ENCODE peak calls at places on chromosomes 12 and 14, in ten cellular contexts. F, I, N, G, X, M, B, V, H and Z are unnamed samples. For H3K36me3, the result is how much of the 10 kb centered on the place peaks cover.

GRCh38 chr12:113946175-113946574 is 19.9 kb downstream of the RBM19 start:
- DNase-seq in G (no peak), V (no peak), M (no peak), I (no peak), N (no peak), X (no peak), F (no peak), H (no peak), B (no peak), Z (no peak)

GRCh38 chr12:90174198-90174510 is 465.5 kb upstream of the ATP2B1 start:
- DNase-seq in V (no peak), M (no peak), N (no peak), F (no peak), I (no peak), H (no peak), X (no peak), G (no peak), B (no peak), Z (no peak)

GRCh38 chr14:103188691-103189480 is 65.6 kb downstream of the TNFAIP2 start:
- DNase-seq in H (peak), M (peak), N (peak), B (no peak), X (peak), G (peak), I (peak), F (no peak), V (no peak), Z (no peak)

GRCh38 chr14:62269204-62269603 is 507.0 kb downstream of the SNAPC1 start:
- DNase-seq in M (no peak), N (no peak), V (no peak), X (no peak), I (no peak), F (no peak), H (no peak), B (no peak), G (no peak), Z (no peak)

GRCh38 chr12:113297621-113298471 is 37.1 kb downstream of the SLC8B1 start:
- DNase-seq in V (no peak), X (no peak), B (no peak), I (no peak), M (no peak), F (no peak), H (no peak), N (no peak), G (no peak), Z (peak)

GRCh38 chr12:29160230-29160629 is 11.2 kb downstream of the FAR2 start:
- DNase-seq in B (no peak), X (peak), I (no peak), V (no peak), H (no peak), M (no peak), F (no peak), G (no peak), N (no peak), Z (no peak)

GRCh38 chr14:95260537-95261440 is 58.9 kb downstream of the CLMN start:
- DNase-seq in X (no peak), G (no peak), V (no peak), M (no peak), I (peak), N (no peak), H (no peak), F (no peak), B (no peak), Z (no peak)

GRCh38 chr12:53207042-53207441 is at the start of gene ITGB7:
- DNase-seq in M (no peak), V (no peak), H (no peak), F (no peak), B (peak), X (peak), G (no peak), N (peak), I (no peak), Z (no peak)

GRCh38 chr12:622420-622819 is 40.8 kb downstream of the NINJ2 start:
- DNase-seq in H (no peak), F (no peak), G (no peak), N (no peak), M (no peak), V (no peak), B (no peak), I (no peak), X (peak), Z (no peak)

GRCh38 chr14:103121846-103122577 is 1.2 kb upstream of the TNFAIP2 start:
- DNase-seq in H (peak), B (peak), I (peak), F (peak), X (no peak), G (peak), V (no peak), M (peak), N (no peak), Z (peak)

GRCh38 chr14:35287481-35288013 is 4.6 kb upstream of the PSMA6 start:
- DNase-seq in N (no peak), G (no peak), B (no peak), I (no peak), X (no peak), F (no peak), H (no peak), M (no peak), V (no peak), Z (peak)

GRCh38 chr12:64744422-64745258 is 14.6 kb downstream of the GNS start:
- DNase-seq in X (no peak), F (no peak), N (no peak), V (no peak), B (no peak), H (no peak), G (no peak), M (no peak), I (no peak), Z (no peak)

GRCh38 chr14:36424478-36425102 is 95.4 kb downstream of the NKX2-1 start:
- DNase-seq in X (no peak), M (no peak), N (no peak), H (no peak), F (no peak), I (no peak), V (no peak), G (no peak), B (no peak), Z (no peak)

GRCh38 chr14:53982546-53982945 is 25.9 kb upstream of the BMP4 start:
- DNase-seq in X (no peak), H (no peak), I (no peak), V (no peak), F (no peak), G (no peak), N (no peak), M (no peak), B (no peak), Z (no peak)

GRCh38 chr12:122293081-122293480 is 26.8 kb upstream of the VPS33A start:
- DNase-seq in I (no peak), B (no peak), H (no peak), N (no peak), V (no peak), F (no peak), X (no peak), G (no peak), M (no peak), Z (no peak)

GRCh38 chr12:77686760-77687159 is 143.9 kb upstream of the NAV3 start:
- DNase-seq in M (no peak), B (no peak), V (no peak), X (no peak), H (no peak), I (no peak), G (no peak), F (no peak), N (no peak), Z (no peak)

GRCh38 chr14:69887740-69888657 is 8.8 kb downstream of the SMOC1 start:
- DNase-seq in M (no peak), G (peak), B (no peak), V (no peak), I (no peak), H (no peak), N (no peak), X (no peak), F (no peak), Z (peak)

GRCh38 chr12:33605776-33606175 is 166.2 kb upstream of the SYT10 start:
- DNase-seq in F (no peak), X (no peak), B (no peak), N (no peak), M (no peak), V (no peak), G (no peak), I (no peak), H (no peak), Z (no peak)

GRCh38 chr12:130838284-130838950 is 633 bp downstream of the STX2 start:
- DNase-seq in I (no peak), G (peak), H (peak), B (peak), X (peak), F (peak), M (peak), N (no peak), V (peak), Z (peak)

GRCh38 chr14:75273272-75274044 is 5.2 kb upstream of the FOS start:
- DNase-seq in I (no peak), N (no peak), H (peak), F (no peak), B (no peak), M (peak), V (no peak), X (no peak), G (no peak), Z (no peak)

GRCh38 chr14:26123459-26123858 is 474.4 kb downstream of the NOVA1 start:
- DNase-seq in G (no peak), B (no peak), I (no peak), X (no peak), H (no peak), M (no peak), F (no peak), V (no peak), N (no peak), Z (no peak)

GRCh38 chr14:75879031-75879430 is 102.8 kb downstream of the TGFB3 start:
- DNase-seq in V (no peak), H (no peak), G (no peak), I (no peak), B (no peak), N (no peak), F (no peak), M (no peak), X (no peak), Z (no peak)

GRCh38 chr12:9707864-9708808 is 24.8 kb downstream of the CLECL1 start:
- DNase-seq in V (peak), B (no peak), F (peak), N (peak), H (peak), G (peak), M (peak), I (peak), X (peak), Z (no peak)

GRCh38 chr12:23399402-23399933 is 550.0 kb downstream of the SOX5 start:
- DNase-seq in B (no peak), X (no peak), N (no peak), H (no peak), F (no peak), V (no peak), M (no peak), I (no peak), G (no peak), Z (no peak)

GRCh38 chr12:110741795-110742717 is 635 bp downstream of the PPP1CC start:
- DNase-seq in F (no peak), X (no peak), G (no peak), M (peak), H (no peak), V (peak), N (peak), B (no peak), I (no peak), Z (peak)

GRCh38 chr12:52495385-52495784 is 2.3 kb upstream of the KRT6A start:
- DNase-seq in X (no peak), N (no peak), H (no peak), I (no peak), G (peak), B (no peak), M (no peak), V (no peak), F (no peak), Z (no peak)

GRCh38 chr12:107512391-107512790 is 173.2 kb upstream of the PWP1 start:
- DNase-seq in X (no peak), G (no peak), I (no peak), H (no peak), B (no peak), F (no peak), N (no peak), V (no peak), M (no peak), Z (no peak)

GRCh38 chr14:59161571-59162175 is 26.8 kb upstream of the DAAM1 start:
- DNase-seq in I (no peak), B (no peak), V (peak), G (no peak), F (no peak), X (peak), M (peak), H (no peak), N (no peak), Z (no peak)

GRCh38 chr12:93972411-93973208 is 175.8 kb upstream of the PLXNC1 start:
- DNase-seq in B (no peak), G (no peak), I (no peak), F (no peak), V (no peak), M (no peak), H (no peak), X (no peak), N (no peak), Z (no peak)

GRCh38 chr12:129298921-129299320 is 445.6 kb downstream of the GLT1D1 start:
- DNase-seq in X (no peak), I (no peak), F (no peak), G (no peak), M (no peak), V (no peak), N (no peak), H (no peak), B (no peak), Z (no peak)

GRCh38 chr12:43973993-43974392 is 138.1 kb downstream of the TMEM117 start:
- DNase-seq in N (no peak), V (no peak), H (no peak), G (no peak), F (no peak), X (no peak), I (no peak), M (no peak), B (no peak), Z (no peak)

GRCh38 chr12:118052324-118053070 is 8.5 kb downstream of the WSB2 start:
- DNase-seq in F (peak), X (no peak), N (no peak), G (no peak), H (peak), B (peak), I (peak), M (peak), V (no peak), Z (peak)

GRCh38 chr14:57963071-57963470 is 97.2 kb upstream of the SLC35F4 start:
- DNase-seq in G (no peak), X (no peak), F (no peak), V (no peak), N (no peak), B (no peak), H (no peak), I (no peak), M (peak), Z (no peak)

GRCh38 chr12:124862768-124863408 is 776 bp downstream of the SCARB1 start:
- DNase-seq in H (peak), M (no peak), V (no peak), X (no peak), B (no peak), I (no peak), F (no peak), G (no peak), N (no peak), Z (peak)

GRCh38 chr12:78680596-78680995 is 184.0 kb upstream of the SYT1 start:
- DNase-seq in B (no peak), H (no peak), F (no peak), N (no peak), I (no peak), G (no peak), X (no peak), M (no peak), V (no peak), Z (no peak)

GRCh38 chr12:76899522-76899921 is 20.7 kb upstream of the CSRP2 start:
- DNase-seq in V (no peak), H (no peak), M (no peak), X (no peak), N (no peak), I (no peak), F (no peak), B (no peak), G (no peak), Z (no peak)

GRCh38 chr14:65074449-65075155 is 27.7 kb downstream of the MAX start:
- DNase-seq in F (no peak), I (no peak), H (no peak), X (no peak), G (no peak), M (no peak), V (no peak), N (no peak), B (no peak), Z (no peak)
- H3K36me3 ChIP-seq in F (under half), I (under half), H (under half), X (under half), G (under half), M (under half), V (under half), N (under half), B (under half), Z (under half)

DNA sequence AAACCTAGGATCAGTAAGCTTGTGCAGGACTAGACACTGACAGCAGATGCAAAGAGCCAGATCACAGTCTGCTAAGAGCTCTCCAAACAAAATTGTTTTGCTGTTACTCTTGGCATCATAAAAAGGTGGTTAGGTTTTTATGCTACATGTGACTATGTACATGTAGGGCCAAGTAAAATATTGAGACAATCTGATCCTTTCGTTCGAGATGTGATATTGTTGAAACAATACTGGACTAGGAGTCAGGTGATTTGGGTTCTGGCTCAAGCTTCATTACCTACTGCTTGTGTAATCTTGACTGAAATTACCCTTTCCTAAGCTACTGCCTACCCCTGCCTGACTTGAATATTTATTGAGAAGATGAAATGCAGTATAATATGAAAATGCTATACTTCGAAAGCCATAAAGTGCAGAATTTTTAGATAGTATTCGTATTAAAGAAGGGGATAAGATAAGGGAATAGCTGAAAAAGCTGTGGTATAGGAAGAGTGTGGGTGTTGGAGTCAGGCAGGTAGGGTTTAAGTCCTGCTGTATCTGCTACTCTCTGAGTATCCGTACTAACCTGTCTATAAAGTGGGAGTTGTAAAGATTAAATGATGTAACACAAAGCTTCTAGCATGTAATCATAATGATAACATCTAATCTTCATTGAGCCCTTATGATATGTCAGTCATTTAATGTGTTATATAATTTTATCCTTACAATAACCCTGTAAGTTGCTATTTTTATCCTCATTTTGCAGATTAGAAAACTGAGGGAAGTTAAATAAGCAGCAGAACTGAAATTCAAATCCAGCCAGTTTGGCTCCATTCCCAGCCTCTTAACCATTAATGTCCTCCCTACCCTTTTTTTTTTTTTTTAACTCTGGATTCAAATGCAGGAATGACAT is 38.6 kb upstream of the ATF1 start:
- DNase-seq in M (no peak), X (no peak), N (no peak), V (no peak), F (no peak), B (no peak), I (no peak), H (no peak), G (no peak), Z (no peak)
- H3K36me3 ChIP-seq in M (under half), X (half or more), N (under half), V (under half), F (under half), B (under half), I (half or more), H (under half), G (under half), Z (half or more)

GRCh38 chr14:104865069-104865630 is at the start of gene CEP170B:
- DNase-seq in V (no peak), M (no peak), I (peak), X (peak), B (peak), H (no peak), F (no peak), G (no peak), N (peak), Z (peak)

GRCh38 chr14:104868060-104868740 is 3.1 kb downstream of the CEP170B start:
- DNase-seq in X (no peak), G (peak), B (peak), I (peak), H (no peak), F (no peak), V (no peak), N (no peak), M (no peak), Z (no peak)

GRCh38 chr14:104867371-104868059 is 2.4 kb downstream of the CEP170B start:
- DNase-seq in X (no peak), F (no peak), N (no peak), V (no peak), M (peak), I (peak), B (peak), G (no peak), H (no peak), Z (no peak)

GRCh38 chr14:104865631-104866441 is 768 bp downstream of the CEP170B start:
- DNase-seq in M (peak), N (no peak), B (peak), V (no peak), I (peak), F (peak), H (peak), G (peak), X (no peak), Z (peak)

GRCh38 chr14:104866451-104867370 is 1.6 kb downstream of the CEP170B start:
- DNase-seq in N (no peak), X (no peak), F (no peak), M (no peak), G (no peak), I (peak), H (no peak), B (no peak), V (no peak), Z (peak)
- H3K36me3 ChIP-seq in N (under half), X (under half), F (under half), M (under half), G (under half), I (under half), H (under half), B (under half), V (under half), Z (under half)

GRCh38 chr14:22773162-22774010 is 6.9 kb downstream of the OXA1L start:
- DNase-seq in X (no peak), B (no peak), I (no peak), F (no peak), N (no peak), M (no peak), G (no peak), V (no peak), H (no peak), Z (peak)

GRCh38 chr14:22769369-22769768 is 2.9 kb downstream of the OXA1L start:
- DNase-seq in F (no peak), G (no peak), X (no peak), N (no peak), H (no peak), V (no peak), M (no peak), B (no peak), I (no peak), Z (no peak)

GRCh38 chr14:22774011-22774706 is 7.7 kb downstream of the OXA1L start:
- DNase-seq in G (no peak), B (no peak), V (no peak), X (no peak), N (no peak), H (no peak), F (no peak), I (no peak), M (no peak), Z (no peak)

GRCh38 chr14:22770481-22771187 is 4.1 kb downstream of the OXA1L start:
- DNase-seq in V (no peak), F (no peak), H (no peak), X (no peak), B (no peak), I (no peak), M (no peak), G (no peak), N (no peak), Z (no peak)

GRCh38 chr14:22772725-22773124 is 6.2 kb downstream of the OXA1L start:
- DNase-seq in G (no peak), I (no peak), H (no peak), M (no peak), B (no peak), N (no peak), V (no peak), X (no peak), F (no peak), Z (no peak)
- H3K36me3 ChIP-seq in G (under half), I (half or more), H (under half), M (under half), B (under half), N (under half), V (under half), X (under half), F (under half), Z (under half)

GRCh38 chr12:13210022-13210539 is 13.6 kb downstream of the EMP1 start:
- DNase-seq in N (no peak), H (no peak), V (no peak), M (no peak), X (no peak), G (no peak), F (no peak), I (no peak), B (no peak), Z (no peak)
- H3K36me3 ChIP-seq in N (under half), H (under half), V (under half), M (under half), X (under half), G (under half), F (under half), I (under half), B (under half), Z (under half)

DNA sequence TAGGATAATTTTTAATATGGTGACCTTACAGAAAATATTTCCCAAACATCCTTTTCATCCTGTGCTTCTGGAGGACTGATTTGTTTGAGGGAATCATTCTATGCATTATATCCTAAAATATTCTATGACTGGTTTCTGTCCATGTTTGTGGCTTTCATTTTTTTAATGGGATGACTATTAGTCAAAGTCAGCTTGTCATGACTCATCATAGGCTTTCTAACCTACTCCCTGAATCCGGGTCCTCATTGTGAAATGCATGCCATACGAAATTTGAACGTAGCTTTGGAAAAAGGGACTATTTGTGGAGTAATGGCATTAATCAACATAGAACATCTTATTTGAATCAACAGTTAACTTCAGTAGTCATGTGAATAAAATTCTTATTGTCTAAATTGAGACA is 10.6 kb upstream of the TCTN2 start:
- DNase-seq in V (no peak), G (no peak), X (no peak), H (no peak), N (no peak), F (no peak), M (no peak), I (no peak), B (no peak), Z (no peak)
- H3K36me3 ChIP-seq in V (under half), G (under half), X (under half), H (under half), N (under half), F (under half), M (under half), I (under half), B (under half), Z (under half)

GRCh38 chr12:51025182-51025747 is 919 bp downstream of the SLC11A2 start:
- DNase-seq in V (no peak), N (no peak), B (no peak), G (no peak), H (no peak), M (no peak), X (no peak), I (no peak), F (no peak), Z (no peak)
- H3K36me3 ChIP-seq in V (under half), N (under half), B (under half), G (under half), H (under half), M (under half), X (under half), I (under half), F (under half), Z (under half)